ENCODE peak calls at places on chromosome 16, in four cellular contexts. R is heart right ventricle, Y is GM23248, N is right lobe of liver. K is an unnamed sample. For H3K4me1 and H3K36me3, the result is how much of the 10 kb centered on the place peaks cover.

GRCh38 chr16:14405611-14406537 is 224.2 kb downstream of the PARN start:
- DNase-seq in R (peak), Y (peak), N (peak), K (peak)

GRCh38 chr16:76653390-76654026 is 376.3 kb downstream of the CNTNAP4 start:
- DNase-seq in R (no peak), Y (peak), N (no peak), K (peak)

GRCh38 chr16:50188619-50189136 is 35.6 kb downstream of the TENT4B start:
- DNase-seq in R (no peak), Y (no peak), N (no peak), K (no peak)

GRCh38 chr16:73053038-73053378 is 5.1 kb upstream of the ZFHX3 start:
- DNase-seq in R (no peak), Y (no peak), N (no peak), K (no peak)

GRCh38 chr16:24070851-24071250 is 185.3 kb upstream of the CACNG3 start:
- DNase-seq in R (no peak), Y (peak), N (no peak), K (peak)

GRCh38 chr16:85498607-85499006 is 114.5 kb upstream of the GSE1 start:
- DNase-seq in R (no peak), Y (no peak), N (no peak), K (no peak)

GRCh38 chr16:851871-852270 is 51.3 kb upstream of the GNG13 start:
- DNase-seq in R (no peak), Y (no peak), N (no peak), K (no peak)

GRCh38 chr16:69852815-69853214 is 90.7 kb downstream of the WWP2 start:
- DNase-seq in R (no peak), Y (no peak), N (no peak), K (no peak)

GRCh38 chr16:19872179-19872863 is 12.3 kb downstream of the GPRC5B start:
- DNase-seq in R (no peak), Y (no peak), N (no peak), K (no peak)

GRCh38 chr16:3662601-3663000 is 8.1 kb downstream of the DNASE1 start:
- DNase-seq in R (no peak), Y (no peak), N (no peak), K (no peak)

GRCh38 chr16:77208382-77208781 is 9.2 kb downstream of the SYCE1L start:
- DNase-seq in R (no peak), Y (no peak), N (no peak), K (no peak)

GRCh38 chr16:24540575-24541240 is 1.3 kb downstream of the RBBP6 start:
- DNase-seq in R (no peak), Y (peak), N (no peak), K (peak)

GRCh38 chr16:31072540-31073072 is 1.4 kb downstream of the ZNF668 start:
- DNase-seq in R (no peak), Y (peak), N (peak), K (no peak)

GRCh38 chr16:20851601-20852000 is 45.3 kb downstream of the REXO5 start:
- DNase-seq in R (peak), Y (peak), N (peak), K (peak)

GRCh38 chr16:50496990-50497389 is 51.2 kb upstream of the NKD1 start:
- DNase-seq in R (no peak), Y (peak), N (no peak), K (no peak)

GRCh38 chr16:24838554-24839266 is 7.1 kb upstream of the SLC5A11 start:
- DNase-seq in R (no peak), Y (peak), N (no peak), K (peak)

GRCh38 chr16:9258423-9259051 is 167.1 kb downstream of the HAPSTR1 start:
- DNase-seq in R (peak), Y (peak), N (no peak), K (peak)

GRCh38 chr16:84537431-84538151 is 33.1 kb upstream of the MEAK7 start:
- DNase-seq in R (no peak), Y (no peak), N (no peak), K (no peak)

GRCh38 chr16:89478576-89479221 is 11.7 kb downstream of the ANKRD11 start:
- DNase-seq in R (no peak), Y (peak), N (no peak), K (no peak)

GRCh38 chr16:47905771-47906170 is 250.0 kb downstream of the ABCC12 start:
- DNase-seq in R (no peak), Y (peak), N (no peak), K (no peak)

GRCh38 chr16:72635104-72635503 is 412.8 kb downstream of the ZFHX3 start:
- DNase-seq in R (no peak), Y (no peak), N (no peak), K (no peak)

GRCh38 chr16:14013571-14014283 is 57.4 kb upstream of the MRTFB start:
- DNase-seq in R (no peak), Y (peak), N (no peak), K (no peak)

GRCh38 chr16:28497386-28497785 is 2.9 kb downstream of the APOBR start:
- DNase-seq in R (no peak), Y (no peak), N (no peak), K (no peak)

GRCh38 chr16:88505405-88506082 is 52.5 kb downstream of the ZFPM1 start:
- DNase-seq in R (peak), Y (peak), N (peak), K (peak)

GRCh38 chr16:50653056-50653455 is 28.1 kb downstream of the SNX20 start:
- DNase-seq in R (no peak), Y (no peak), N (no peak), K (no peak)

GRCh38 chr16:24834459-24835335 is 11.1 kb upstream of the SLC5A11 start:
- DNase-seq in R (no peak), Y (peak), N (no peak), K (peak)

GRCh38 chr16:15482068-15482747 is 47.8 kb downstream of the BMERB1 start:
- DNase-seq in R (no peak), Y (peak), N (peak), K (no peak)

GRCh38 chr16:3202903-3203539 is 15.0 kb downstream of the OR1F1 start:
- DNase-seq in R (no peak), Y (peak), N (no peak), K (no peak)

GRCh38 chr16:24800586-24800985 is 45.2 kb upstream of the SLC5A11 start:
- DNase-seq in R (no peak), Y (peak), N (no peak), K (no peak)

GRCh38 chr16:4892356-4893102 is 44.4 kb downstream of the PPL start:
- DNase-seq in R (peak), Y (no peak), N (no peak), K (peak)

GRCh38 chr16:87392823-87393679 is 915 bp downstream of the MAP1LC3B start:
- DNase-seq in R (peak), Y (peak), N (peak), K (peak)

DNA sequence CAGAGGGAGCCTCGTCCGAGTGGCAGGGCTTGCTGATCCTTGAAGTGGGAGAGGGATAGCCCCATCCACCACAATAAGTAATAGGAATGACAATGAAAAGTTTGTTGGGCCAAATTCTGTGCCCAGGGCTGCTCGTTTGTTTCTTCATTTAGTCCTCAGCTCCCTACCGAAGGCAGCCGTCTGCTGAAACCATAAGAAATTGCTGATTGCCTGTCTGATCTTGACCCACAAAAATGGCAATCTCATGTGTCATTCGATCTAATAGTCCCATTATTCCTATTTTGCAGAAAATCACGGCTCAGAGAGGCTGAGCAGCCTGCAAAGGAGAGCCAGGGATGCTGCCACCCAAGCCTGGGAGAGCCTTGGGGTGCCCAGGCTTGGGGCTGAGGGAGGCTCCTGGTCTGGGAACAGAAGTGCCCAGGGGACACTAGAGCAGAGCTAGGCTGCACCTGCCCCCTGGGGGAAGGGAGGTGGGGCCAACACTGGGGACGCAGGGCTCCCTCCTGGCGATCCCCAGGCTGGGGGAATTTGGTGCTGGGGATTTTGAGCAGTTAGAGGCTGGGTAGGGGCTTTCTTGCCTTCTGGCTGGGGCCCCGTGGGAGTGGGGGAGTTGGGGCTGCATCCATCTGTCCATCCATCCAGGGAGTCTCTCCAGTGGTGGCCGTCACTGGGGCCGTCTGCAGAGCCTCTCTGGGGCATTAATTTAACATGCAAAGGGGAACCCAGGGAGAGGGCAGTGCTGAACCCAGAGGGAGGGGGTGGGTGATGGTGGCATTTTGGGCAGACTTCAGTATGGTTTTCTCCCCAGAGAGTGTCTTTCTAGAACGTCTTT is 53.5 kb downstream of the SOCS1 start:
- DNase-seq in R (no peak), Y (peak), N (no peak), K (no peak)
- H3K4me1 ChIP-seq in R (under half), Y (under half), N (under half), K (under half)

DNA sequence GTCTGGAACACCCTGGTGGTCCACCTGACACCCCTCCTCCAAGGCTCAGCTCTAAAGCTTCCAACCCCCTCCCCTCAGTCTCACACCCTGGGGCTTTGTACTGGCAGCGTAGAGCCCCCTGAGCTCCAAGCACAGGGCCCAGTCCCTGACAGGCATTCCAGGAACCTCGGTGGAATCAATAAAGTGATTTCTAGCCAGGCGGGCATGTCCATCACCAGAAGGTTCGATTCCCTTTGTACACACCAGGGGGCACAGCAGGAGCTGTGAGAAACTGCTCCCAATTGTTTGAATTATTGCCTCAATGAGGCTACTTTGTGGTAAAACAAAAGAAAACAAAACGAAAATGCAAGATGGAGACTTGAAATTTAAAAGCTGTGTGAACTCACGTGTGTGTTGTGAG is 51.8 kb downstream of the SMPD3 start:
- DNase-seq in R (no peak), Y (peak), N (peak), K (peak)
- H3K36me3 ChIP-seq in R (under half), Y (under half), N (under half), K (under half)

GRCh38 chr16:2157480-2158261 is 2.1 kb downstream of the TRAF7 start:
- DNase-seq in R (no peak), Y (peak), N (peak), K (no peak)
- H3K4me1 ChIP-seq in R (under half), Y (under half), N (under half), K (half or more)

GRCh38 chr16:56382901-56383355 is 42.4 kb downstream of the AMFR start:
- DNase-seq in R (no peak), Y (peak), N (no peak), K (no peak)
- H3K36me3 ChIP-seq in R (under half), Y (under half), N (under half), K (under half)

GRCh38 chr16:81784042-81784785 is 5.1 kb downstream of the PLCG2 start:
- DNase-seq in R (no peak), Y (no peak), N (peak), K (peak)
- H3K4me1 ChIP-seq in R (under half), Y (under half), N (under half), K (under half)

DNA sequence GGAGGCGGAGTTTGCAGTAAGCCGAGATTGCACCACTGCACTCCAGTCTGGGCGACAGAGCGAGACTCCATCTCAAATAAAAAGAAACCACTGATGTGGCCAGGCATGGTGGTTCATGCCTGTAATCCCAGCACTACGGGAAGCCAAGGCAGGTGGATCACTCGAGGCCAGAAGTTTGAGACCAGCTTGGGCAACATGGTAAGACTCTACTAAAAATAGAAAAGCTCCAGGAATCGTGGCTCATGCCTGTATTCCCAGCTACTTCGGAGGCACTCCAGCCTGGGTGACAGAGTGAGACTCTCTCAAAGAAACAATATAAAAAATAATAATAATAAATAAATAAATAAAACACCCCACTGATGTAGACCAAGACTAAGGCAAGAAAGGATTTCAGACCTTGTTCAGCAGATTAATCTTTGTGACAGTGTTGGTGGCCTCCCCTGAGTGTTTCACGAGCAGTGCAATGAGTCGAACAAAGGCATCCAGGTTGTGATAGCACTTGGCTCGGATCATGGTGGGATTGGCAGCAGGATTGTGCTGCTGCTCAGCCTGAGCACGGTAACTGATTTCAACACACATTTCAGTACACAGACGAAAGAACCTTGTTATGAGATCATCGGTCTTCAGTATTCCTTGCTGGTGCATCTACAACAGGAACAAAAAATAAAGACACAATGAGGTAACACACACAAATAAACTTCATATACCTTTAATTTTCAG is 18.6 kb downstream of the SETD6 start:
- DNase-seq in R (no peak), Y (no peak), N (no peak), K (no peak)
- H3K36me3 ChIP-seq in R (under half), Y (half or more), N (half or more), K (under half)

K was measured in testis.